ENCODE peak calls at places on chromosomes 4 and X, in nine cellular contexts. K is NCI-H1436 treated with DMSO at 0.1 percent for 48 hours; S is occipital lobe; W is astrocyte of the spinal cord; B is iris pigment epithelial cell; O is stimulated activated CD4-positive, alpha-beta T cell treated with anti-CD3 and anti-CD28 coated beads, Interleukin-1b, Interleukin-23, amount 100 ng/mL, for 24 hours; U is amniotic epithelial cell; I is naive thymus-derived CD8-positive, alpha-beta T cell; P is progenitor cell of endocrine pancreas. G is an unnamed sample.

GRCh38 chr4:159516556-159516955 is 413.7 kb downstream of the RAPGEF2 start:
- DNase-seq in K (no peak), S (no peak), W (peak; percentile 84), B (peak; percentile 50), O (no peak), U (no peak), I (no peak), P (no peak), G (peak; percentile 75)

GRCh38 chr4:146370841-146371240 is 150.9 kb downstream of the SLC10A7 start:
- DNase-seq in K (no peak), S (no peak), W (peak; percentile 16), B (peak; percentile 51), O (no peak), U (peak; percentile 78), I (no peak), P (no peak), G (peak; percentile 20)

GRCh38 chr4:108941914-108942379 is 179.1 kb upstream of the ETNPPL start:
- DNase-seq in K (no peak), S (no peak), W (no peak), B (no peak), O (no peak), U (no peak), I (no peak), P (no peak), G (no peak)

GRCh38 chr4:44462259-44462658 is 13.7 kb upstream of the KCTD8 start:
- DNase-seq in K (no peak), S (no peak), W (no peak), B (no peak), O (no peak), U (no peak), I (no peak), P (no peak), G (no peak)

GRCh38 chr4:75834772-75835154 is 67.5 kb downstream of the PPEF2 start:
- DNase-seq in K (no peak), S (no peak), W (no peak), B (peak; percentile 29), O (no peak), U (peak; percentile 54), I (no peak), P (no peak), G (no peak)

GRCh38 chr4:907103-907400 is 25.1 kb downstream of the GAK start:
- DNase-seq in K (no peak), S (no peak), W (no peak), B (no peak), O (no peak), U (no peak), I (no peak), P (no peak), G (no peak)

GRCh38 chr4:173827707-173828106 is 297.7 kb upstream of the HAND2 start:
- DNase-seq in K (no peak), S (no peak), W (no peak), B (peak; percentile 2), O (no peak), U (peak; percentile 45), I (no peak), P (no peak), G (no peak)

GRCh38 chr4:44257461-44257860 is 191.1 kb downstream of the KCTD8 start:
- DNase-seq in K (no peak), S (no peak), W (no peak), B (no peak), O (no peak), U (peak; percentile 2), I (no peak), P (no peak), G (no peak)

GRCh38 chr4:41129936-41130440 is 84.4 kb downstream of the APBB2 start:
- DNase-seq in K (no peak), S (no peak), W (no peak), B (no peak), O (no peak), U (no peak), I (no peak), P (no peak), G (no peak)

GRCh38 chrX:115642895-115643530 is 82.0 kb downstream of the PLS3 start:
- DNase-seq in K (no peak), S (no peak), W (peak; percentile 84), B (peak; percentile 67), O (peak; percentile 16), U (peak; percentile 40), I (peak; percentile 43), P (peak; percentile 17), G (peak; percentile 69)

GRCh38 chr4:128244379-128244778 is 43.2 kb downstream of the PGRMC2 start:
- DNase-seq in K (no peak), S (no peak), W (peak; percentile 23), B (peak; percentile 70), O (no peak), U (peak; percentile 23), I (no peak), P (no peak), G (no peak)

GRCh38 chr4:189597341-189597740 is 343.3 kb upstream of the FRG1 start:
- DNase-seq in K (no peak), S (no peak), W (no peak), B (no peak), O (no peak), U (no peak), I (no peak), P (no peak), G (no peak)

GRCh38 chrX:111264397-111264796 is 5.9 kb downstream of the CAPN6 start:
- DNase-seq in K (no peak), S (no peak), W (no peak), B (no peak), O (no peak), U (no peak), I (no peak), P (no peak), G (no peak)

GRCh38 chrX:118802857-118803256 is 20.8 kb upstream of the ZCCHC12 start:
- DNase-seq in K (no peak), S (no peak), W (peak; percentile 7), B (peak; percentile 69), O (no peak), U (peak; percentile 18), I (no peak), P (no peak), G (peak; percentile 44)

GRCh38 chr4:38371391-38371851 is 292.6 kb upstream of the KLF3 start:
- DNase-seq in K (no peak), S (no peak), W (peak; percentile 82), B (peak; percentile 30), O (no peak), U (peak; percentile 29), I (no peak), P (no peak), G (no peak)

GRCh38 chr4:40763228-40763716 is 13.5 kb downstream of the NSUN7 start:
- DNase-seq in K (no peak), S (no peak), W (peak; percentile 48), B (peak; percentile 55), O (no peak), U (peak; percentile 78), I (no peak), P (no peak), G (no peak)

GRCh38 chr4:92969650-92970370 is 666.0 kb downstream of the GRID2 start:
- DNase-seq in K (no peak), S (no peak), W (peak; percentile 94), B (peak; percentile 97), O (no peak), U (peak; percentile 97), I (no peak), P (no peak), G (peak; percentile 76)

GRCh38 chr4:102552781-102553180 is 51.6 kb downstream of the NFKB1 start:
- DNase-seq in K (no peak), S (no peak), W (peak; percentile 17), B (peak; percentile 64), O (no peak), U (no peak), I (peak; percentile 24), P (no peak), G (peak; percentile 70)

GRCh38 chr4:98574816-98575215 is 83.6 kb downstream of the TSPAN5 start:
- DNase-seq in K (no peak), S (no peak), W (no peak), B (no peak), O (no peak), U (no peak), I (no peak), P (no peak), G (no peak)

GRCh38 chr4:167233523-167234387 is 539 bp downstream of the SPOCK3 start:
- DNase-seq in K (no peak), S (no peak), W (peak; percentile 18), B (peak; percentile 9), O (no peak), U (no peak), I (no peak), P (no peak), G (peak; percentile 23)

GRCh38 chrX:48939417-48940228 is 17.8 kb downstream of the OTUD5 start:
- DNase-seq in K (no peak), S (no peak), W (no peak), B (no peak), O (no peak), U (no peak), I (peak; percentile 65), P (no peak), G (no peak)